ENCODE peak calls at places on chromosome 6, in four cellular contexts. One of them, this sample, is unnamed.

GRCh38 chr6:48859562-48859961 is 603.5 kb downstream of the MMUT start:
- DNase-seq in HT1080: no peak
- DNase-seq in G401: no peak
- DNase-seq in NCI-H1694 treated with DMSO at 0.1 percent for 48 hours: no peak
- DNase-seq in this sample: no peak

GRCh38 chr6:16334671-16335070 is 96.3 kb downstream of the GMPR start:
- DNase-seq in HT1080: peak
- DNase-seq in G401: no peak
- DNase-seq in NCI-H1694 treated with DMSO at 0.1 percent for 48 hours: no peak
- DNase-seq in this sample: peak

GRCh38 chr6:11343963-11344714 is 111.7 kb upstream of the NEDD9 start:
- DNase-seq in HT1080: no peak
- DNase-seq in G401: no peak
- DNase-seq in NCI-H1694 treated with DMSO at 0.1 percent for 48 hours: no peak
- DNase-seq in this sample: no peak

GRCh38 chr6:36904851-36905393 is 19.2 kb downstream of the C6orf89 start:
- DNase-seq in HT1080: no peak
- DNase-seq in G401: no peak
- DNase-seq in NCI-H1694 treated with DMSO at 0.1 percent for 48 hours: no peak
- DNase-seq in this sample: no peak

GRCh38 chr6:17831135-17831534 is 124.4 kb upstream of the NUP153 start:
- DNase-seq in HT1080: peak
- DNase-seq in G401: no peak
- DNase-seq in NCI-H1694 treated with DMSO at 0.1 percent for 48 hours: no peak
- DNase-seq in this sample: no peak

GRCh38 chr6:149855040-149855654 is 9.0 kb downstream of the LRP11 start:
- DNase-seq in HT1080: peak
- DNase-seq in G401: no peak
- DNase-seq in NCI-H1694 treated with DMSO at 0.1 percent for 48 hours: no peak
- DNase-seq in this sample: no peak

GRCh38 chr6:125707615-125708243 is 41.7 kb upstream of the HEY2 start:
- DNase-seq in HT1080: no peak
- DNase-seq in G401: no peak
- DNase-seq in NCI-H1694 treated with DMSO at 0.1 percent for 48 hours: no peak
- DNase-seq in this sample: no peak

GRCh38 chr6:163570579-163571231 is 156.2 kb downstream of the QKI start:
- DNase-seq in HT1080: no peak
- DNase-seq in G401: no peak
- DNase-seq in NCI-H1694 treated with DMSO at 0.1 percent for 48 hours: no peak
- DNase-seq in this sample: no peak

GRCh38 chr6:38080349-38080748 is 260.8 kb downstream of the ZFAND3 start:
- DNase-seq in HT1080: no peak
- DNase-seq in G401: no peak
- DNase-seq in NCI-H1694 treated with DMSO at 0.1 percent for 48 hours: no peak
- DNase-seq in this sample: no peak

GRCh38 chr6:34546551-34547321 is 9.4 kb downstream of the SPDEF start:
- DNase-seq in HT1080: peak
- DNase-seq in G401: peak
- DNase-seq in NCI-H1694 treated with DMSO at 0.1 percent for 48 hours: peak
- DNase-seq in this sample: no peak

GRCh38 chr6:144804246-144804790 is 519.2 kb downstream of the UTRN start:
- DNase-seq in HT1080: peak
- DNase-seq in G401: no peak
- DNase-seq in NCI-H1694 treated with DMSO at 0.1 percent for 48 hours: no peak
- DNase-seq in this sample: no peak

GRCh38 chr6:81842254-81842653 is 89.8 kb upstream of the TENT5A start:
- DNase-seq in HT1080: no peak
- DNase-seq in G401: no peak
- DNase-seq in NCI-H1694 treated with DMSO at 0.1 percent for 48 hours: no peak
- DNase-seq in this sample: no peak

GRCh38 chr6:136822051-136822378 is 377 bp upstream of the PEX7 start:
- DNase-seq in HT1080: no peak
- DNase-seq in G401: no peak
- DNase-seq in NCI-H1694 treated with DMSO at 0.1 percent for 48 hours: no peak
- DNase-seq in this sample: no peak

GRCh38 chr6:143410859-143411270 is 39.6 kb downstream of the ADAT2 start:
- DNase-seq in HT1080: no peak
- DNase-seq in G401: no peak
- DNase-seq in NCI-H1694 treated with DMSO at 0.1 percent for 48 hours: no peak
- DNase-seq in this sample: no peak

GRCh38 chr6:29965873-29966601 is 23.7 kb downstream of the HLA-A start:
- DNase-seq in HT1080: peak
- DNase-seq in G401: peak
- DNase-seq in NCI-H1694 treated with DMSO at 0.1 percent for 48 hours: no peak
- DNase-seq in this sample: peak

GRCh38 chr6:2196079-2196679 is 49.2 kb downstream of the GMDS start:
- DNase-seq in HT1080: peak
- DNase-seq in G401: peak
- DNase-seq in NCI-H1694 treated with DMSO at 0.1 percent for 48 hours: peak
- DNase-seq in this sample: peak

GRCh38 chr6:168372871-168373270 is 53.3 kb upstream of the DACT2 start:
- DNase-seq in HT1080: no peak
- DNase-seq in G401: no peak
- DNase-seq in NCI-H1694 treated with DMSO at 0.1 percent for 48 hours: no peak
- DNase-seq in this sample: no peak

GRCh38 chr6:16311763-16312162 is 73.4 kb downstream of the GMPR start:
- DNase-seq in HT1080: no peak
- DNase-seq in G401: peak
- DNase-seq in NCI-H1694 treated with DMSO at 0.1 percent for 48 hours: no peak
- DNase-seq in this sample: no peak

GRCh38 chr6:337782-338464 is 45.6 kb downstream of the DUSP22 start:
- DNase-seq in HT1080: no peak
- DNase-seq in G401: no peak
- DNase-seq in NCI-H1694 treated with DMSO at 0.1 percent for 48 hours: no peak
- DNase-seq in this sample: peak

GRCh38 chr6:439681-440167 is 48.2 kb downstream of the IRF4 start:
- DNase-seq in HT1080: no peak
- DNase-seq in G401: no peak
- DNase-seq in NCI-H1694 treated with DMSO at 0.1 percent for 48 hours: no peak
- DNase-seq in this sample: no peak

GRCh38 chr6:137870744-137871247 is 3.7 kb downstream of the TNFAIP3 start:
- DNase-seq in HT1080: no peak
- DNase-seq in G401: no peak
- DNase-seq in NCI-H1694 treated with DMSO at 0.1 percent for 48 hours: no peak
- DNase-seq in this sample: no peak

GRCh38 chr6:125957845-125958244 is 1.3 kb downstream of the HINT3 start:
- DNase-seq in HT1080: peak
- DNase-seq in G401: peak
- DNase-seq in NCI-H1694 treated with DMSO at 0.1 percent for 48 hours: no peak
- DNase-seq in this sample: peak

GRCh38 chr6:114430534-114431124 is 87.8 kb upstream of the HS3ST5 start:
- DNase-seq in HT1080: peak
- DNase-seq in G401: peak
- DNase-seq in NCI-H1694 treated with DMSO at 0.1 percent for 48 hours: peak
- DNase-seq in this sample: no peak

GRCh38 chr6:99138445-99138844 is 190.7 kb upstream of the FBXL4 start:
- DNase-seq in HT1080: no peak
- DNase-seq in G401: no peak
- DNase-seq in NCI-H1694 treated with DMSO at 0.1 percent for 48 hours: no peak
- DNase-seq in this sample: no peak

GRCh38 chr6:82396964-82397761 is 33.5 kb downstream of the TPBG start:
- DNase-seq in HT1080: peak
- DNase-seq in G401: no peak
- DNase-seq in NCI-H1694 treated with DMSO at 0.1 percent for 48 hours: no peak
- DNase-seq in this sample: no peak

GRCh38 chr6:37135835-37136694 is 33.9 kb upstream of the PIM1 start:
- DNase-seq in HT1080: no peak
- DNase-seq in G401: no peak
- DNase-seq in NCI-H1694 treated with DMSO at 0.1 percent for 48 hours: no peak
- DNase-seq in this sample: no peak

GRCh38 chr6:97812940-97813339 is 529.9 kb upstream of the MMS22L start:
- DNase-seq in HT1080: no peak
- DNase-seq in G401: no peak
- DNase-seq in NCI-H1694 treated with DMSO at 0.1 percent for 48 hours: no peak
- DNase-seq in this sample: no peak

GRCh38 chr6:168071620-168072019 is 7.4 kb downstream of the FRMD1 start:
- DNase-seq in HT1080: no peak
- DNase-seq in G401: no peak
- DNase-seq in NCI-H1694 treated with DMSO at 0.1 percent for 48 hours: no peak
- DNase-seq in this sample: no peak

This sample was measured in KBM-7.